ENCODE peak calls at places on chromosomes 13 and 19, in eight cellular contexts. One of them, this sample, is unnamed.

GRCh38 chr13:23069571-23069970 is 111.2 kb upstream of the SGCG start:
- DNase-seq in AG09309: peak; percentile 56
- DNase-seq in nephron progenitor cell: no peak
- DNase-seq in upper lobe of right lung: no peak
- DNase-seq in neural crest cell: no peak
- DNase-seq in heart right ventricle: no peak
- DNase-seq in colonic mucosa: no peak
- DNase-seq in tibial artery: no peak
- DNase-seq in this sample: no peak

GRCh38 chr13:99371956-99372355 is 64.8 kb upstream of the GPR183 start:
- DNase-seq in tibial artery: no peak
- DNase-seq in colonic mucosa: no peak
- DNase-seq in heart right ventricle: no peak
- DNase-seq in neural crest cell: no peak
- DNase-seq in upper lobe of right lung: no peak
- DNase-seq in AG09309: no peak
- DNase-seq in nephron progenitor cell: no peak
- DNase-seq in this sample: no peak

GRCh38 chr13:106520205-106521004 is 15.1 kb downstream of the EFNB2 start:
- DNase-seq in tibial artery: no peak
- DNase-seq in colonic mucosa: no peak
- DNase-seq in nephron progenitor cell: no peak
- DNase-seq in heart right ventricle: no peak
- DNase-seq in upper lobe of right lung: no peak
- DNase-seq in neural crest cell: no peak
- DNase-seq in AG09309: no peak
- DNase-seq in this sample: no peak

GRCh38 chr19:11970174-11970573 is 5.3 kb downstream of the ZNF763 start:
- DNase-seq in AG09309: no peak
- DNase-seq in heart right ventricle: no peak
- DNase-seq in neural crest cell: no peak
- DNase-seq in nephron progenitor cell: no peak
- DNase-seq in colonic mucosa: no peak
- DNase-seq in tibial artery: no peak
- DNase-seq in upper lobe of right lung: no peak
- DNase-seq in this sample: no peak

GRCh38 chr13:62747152-62747551 is 1331.5 kb upstream of the PCDH20 start:
- DNase-seq in heart right ventricle: no peak
- DNase-seq in tibial artery: no peak
- DNase-seq in neural crest cell: no peak
- DNase-seq in colonic mucosa: no peak
- DNase-seq in upper lobe of right lung: no peak
- DNase-seq in AG09309: no peak
- DNase-seq in nephron progenitor cell: no peak
- DNase-seq in this sample: no peak

GRCh38 chr13:108777421-108778420 is 148.3 kb downstream of the MYO16 start:
- DNase-seq in AG09309: no peak
- DNase-seq in tibial artery: no peak
- DNase-seq in neural crest cell: no peak
- DNase-seq in upper lobe of right lung: no peak
- DNase-seq in colonic mucosa: no peak
- DNase-seq in heart right ventricle: no peak
- DNase-seq in nephron progenitor cell: peak; percentile 6
- DNase-seq in this sample: no peak

GRCh38 chr13:36057041-36057440 is 74.1 kb downstream of the DCLK1 start:
- DNase-seq in upper lobe of right lung: no peak
- DNase-seq in heart right ventricle: no peak
- DNase-seq in tibial artery: no peak
- DNase-seq in nephron progenitor cell: peak; percentile 8
- DNase-seq in AG09309: no peak
- DNase-seq in neural crest cell: no peak
- DNase-seq in colonic mucosa: no peak
- DNase-seq in this sample: no peak

GRCh38 chr19:15240539-15240938 is 8.3 kb upstream of the EPHX3 start:
- DNase-seq in upper lobe of right lung: no peak
- DNase-seq in neural crest cell: no peak
- DNase-seq in heart right ventricle: no peak
- DNase-seq in AG09309: no peak
- DNase-seq in nephron progenitor cell: no peak
- DNase-seq in colonic mucosa: no peak
- DNase-seq in tibial artery: no peak
- DNase-seq in this sample: no peak

GRCh38 chr13:29917573-29918091 is 67.2 kb upstream of the UBL3 start:
- DNase-seq in tibial artery: no peak
- DNase-seq in AG09309: no peak
- DNase-seq in neural crest cell: no peak
- DNase-seq in heart right ventricle: no peak
- DNase-seq in colonic mucosa: no peak
- DNase-seq in nephron progenitor cell: no peak
- DNase-seq in upper lobe of right lung: no peak
- DNase-seq in this sample: no peak

GRCh38 chr13:107883561-107884175 is 331.7 kb downstream of the LIG4 start:
- DNase-seq in AG09309: peak; percentile 40
- DNase-seq in neural crest cell: no peak
- DNase-seq in nephron progenitor cell: no peak
- DNase-seq in tibial artery: no peak
- DNase-seq in upper lobe of right lung: no peak
- DNase-seq in colonic mucosa: no peak
- DNase-seq in heart right ventricle: no peak
- DNase-seq in this sample: no peak

GRCh38 chr13:80342541-80343371 is 1.8 kb upstream of the SPRY2 start:
- DNase-seq in nephron progenitor cell: peak; percentile 93
- DNase-seq in AG09309: no peak
- DNase-seq in upper lobe of right lung: peak; percentile 94
- DNase-seq in tibial artery: peak; percentile 91
- DNase-seq in neural crest cell: peak; percentile 92
- DNase-seq in heart right ventricle: peak; percentile 91
- DNase-seq in colonic mucosa: peak; percentile 89
- DNase-seq in this sample: peak; percentile 78

GRCh38 chr19:47057328-47057727 is 8.9 kb upstream of the TMEM160 start:
- DNase-seq in tibial artery: no peak
- DNase-seq in neural crest cell: no peak
- DNase-seq in AG09309: no peak
- DNase-seq in upper lobe of right lung: no peak
- DNase-seq in colonic mucosa: no peak
- DNase-seq in heart right ventricle: no peak
- DNase-seq in nephron progenitor cell: no peak
- DNase-seq in this sample: no peak

GRCh38 chr19:681029-681626 is 4.9 kb downstream of the FSTL3 start:
- DNase-seq in upper lobe of right lung: peak; percentile 97
- DNase-seq in AG09309: peak; percentile 40
- DNase-seq in heart right ventricle: peak; percentile 90
- DNase-seq in neural crest cell: no peak
- DNase-seq in colonic mucosa: no peak
- DNase-seq in nephron progenitor cell: peak; percentile 94
- DNase-seq in tibial artery: no peak
- DNase-seq in this sample: peak; percentile 94

GRCh38 chr13:45713106-45713690 is 11.1 kb downstream of the CBY2 start:
- DNase-seq in heart right ventricle: no peak
- DNase-seq in AG09309: no peak
- DNase-seq in nephron progenitor cell: no peak
- DNase-seq in neural crest cell: no peak
- DNase-seq in upper lobe of right lung: no peak
- DNase-seq in tibial artery: no peak
- DNase-seq in colonic mucosa: no peak
- DNase-seq in this sample: no peak

GRCh38 chr19:2207008-2207407 is 29.1 kb downstream of the PLEKHJ1 start:
- DNase-seq in upper lobe of right lung: no peak
- DNase-seq in AG09309: no peak
- DNase-seq in tibial artery: no peak
- DNase-seq in colonic mucosa: no peak
- DNase-seq in nephron progenitor cell: no peak
- DNase-seq in neural crest cell: no peak
- DNase-seq in heart right ventricle: no peak
- DNase-seq in this sample: no peak

GRCh38 chr19:2208975-2209374 is 27.2 kb downstream of the PLEKHJ1 start:
- DNase-seq in upper lobe of right lung: no peak
- DNase-seq in nephron progenitor cell: no peak
- DNase-seq in colonic mucosa: no peak
- DNase-seq in neural crest cell: no peak
- DNase-seq in AG09309: no peak
- DNase-seq in heart right ventricle: no peak
- DNase-seq in tibial artery: no peak
- DNase-seq in this sample: no peak

GRCh38 chr19:2210206-2210605 is 25.9 kb downstream of the PLEKHJ1 start:
- DNase-seq in colonic mucosa: no peak
- DNase-seq in tibial artery: no peak
- DNase-seq in upper lobe of right lung: no peak
- DNase-seq in AG09309: no peak
- DNase-seq in neural crest cell: no peak
- DNase-seq in nephron progenitor cell: no peak
- DNase-seq in heart right ventricle: no peak
- DNase-seq in this sample: no peak

GRCh38 chr19:2209408-2209807 is 26.7 kb downstream of the PLEKHJ1 start:
- DNase-seq in AG09309: no peak
- DNase-seq in heart right ventricle: no peak
- DNase-seq in colonic mucosa: no peak
- DNase-seq in tibial artery: no peak
- DNase-seq in upper lobe of right lung: no peak
- DNase-seq in nephron progenitor cell: no peak
- DNase-seq in neural crest cell: no peak
- DNase-seq in this sample: no peak

DNA sequence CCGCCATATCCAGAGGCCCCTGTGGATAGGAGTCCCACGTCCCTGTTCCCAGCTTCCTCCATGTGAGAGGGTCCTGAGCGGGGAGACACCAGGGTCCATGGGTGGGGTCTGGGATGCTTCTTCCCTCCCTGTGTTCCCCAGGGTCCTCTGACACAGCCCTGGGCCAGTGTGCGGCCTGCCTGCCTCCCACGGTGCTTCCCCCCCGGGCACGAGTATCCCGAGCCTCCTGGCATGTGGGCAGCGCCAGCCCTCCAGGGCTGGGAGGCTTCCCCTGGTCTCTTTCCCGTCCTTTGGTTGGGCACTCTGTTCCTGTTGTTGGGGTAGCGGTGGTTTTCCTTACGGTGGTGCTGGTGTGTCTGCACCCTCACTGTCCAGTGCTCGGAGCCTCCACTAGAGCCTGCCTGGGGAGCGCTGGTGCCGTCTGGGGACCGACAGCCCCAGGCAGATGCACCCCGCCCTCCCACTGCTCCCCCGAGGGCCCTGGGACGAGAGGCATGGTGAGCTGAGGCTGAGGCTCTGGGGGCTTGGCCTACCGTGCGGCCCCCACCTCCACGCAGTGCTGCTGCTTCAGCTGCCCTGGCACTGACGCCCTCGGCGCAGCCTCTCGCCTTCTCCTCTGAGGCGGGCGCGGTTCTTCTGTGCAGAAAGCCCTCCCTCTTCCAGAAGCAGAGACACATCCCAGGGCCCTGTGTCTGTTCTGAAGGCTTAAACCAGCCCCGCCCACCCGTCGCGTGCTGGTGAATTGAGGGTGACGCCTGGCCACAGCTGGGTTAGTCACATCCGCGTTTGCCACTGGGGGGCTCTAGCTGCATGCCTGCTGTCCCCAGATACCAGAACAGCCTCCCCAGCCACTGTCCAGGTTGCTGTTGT is 27.9 kb downstream of the PLEKHJ1 start:
- DNase-seq in upper lobe of right lung: no peak
- DNase-seq in neural crest cell: no peak
- DNase-seq in heart right ventricle: peak; percentile 68
- DNase-seq in colonic mucosa: peak; percentile 73
- DNase-seq in tibial artery: no peak
- DNase-seq in AG09309: no peak
- DNase-seq in nephron progenitor cell: peak; percentile 68
- DNase-seq in this sample: peak; percentile 58
- TF ChIP-seq CTCF in upper lobe of right lung: peak; percentile 21
- TF ChIP-seq CTCF in neural crest cell: no peak
- TF ChIP-seq CTCF in heart right ventricle: peak; percentile 44
- TF ChIP-seq CTCF in colonic mucosa: no peak
- TF ChIP-seq CTCF in tibial artery: no peak
- TF ChIP-seq CTCF in AG09309: no peak
- TF ChIP-seq CTCF in nephron progenitor cell: no peak
- TF ChIP-seq CTCF in this sample: peak; percentile 32

DNA sequence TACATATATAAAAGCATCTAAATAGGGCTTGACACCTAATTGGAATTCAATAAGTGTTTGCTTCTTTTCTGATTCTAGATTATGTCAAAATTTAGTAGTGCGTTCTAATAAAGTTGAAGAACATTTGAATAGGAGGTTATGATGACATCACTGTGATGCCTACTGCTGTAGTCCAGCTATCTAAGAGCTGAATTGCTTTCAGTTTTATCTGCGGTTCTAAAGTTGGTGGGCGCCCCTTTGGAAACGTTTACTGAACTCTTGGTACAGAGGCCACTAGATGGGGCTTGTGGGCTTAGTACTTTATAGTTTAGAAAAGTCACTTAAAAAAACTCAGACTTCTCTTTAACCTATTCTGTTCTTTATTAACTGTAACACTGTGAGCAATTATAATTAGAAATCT is 776.9 kb downstream of the GPC5 start:
- DNase-seq in neural crest cell: peak; percentile 6
- DNase-seq in colonic mucosa: peak; percentile 20
- DNase-seq in tibial artery: no peak
- DNase-seq in AG09309: no peak
- DNase-seq in nephron progenitor cell: peak; percentile 16
- DNase-seq in heart right ventricle: no peak
- DNase-seq in upper lobe of right lung: no peak
- DNase-seq in this sample: peak; percentile 10
- TF ChIP-seq CTCF in neural crest cell: peak; percentile 63
- TF ChIP-seq CTCF in colonic mucosa: no peak
- TF ChIP-seq CTCF in tibial artery: no peak
- TF ChIP-seq CTCF in AG09309: peak; percentile 4
- TF ChIP-seq CTCF in nephron progenitor cell: peak; percentile 35
- TF ChIP-seq CTCF in heart right ventricle: peak; percentile 46
- TF ChIP-seq CTCF in upper lobe of right lung: peak; percentile 38
- TF ChIP-seq CTCF in this sample: peak; percentile 19

DNA sequence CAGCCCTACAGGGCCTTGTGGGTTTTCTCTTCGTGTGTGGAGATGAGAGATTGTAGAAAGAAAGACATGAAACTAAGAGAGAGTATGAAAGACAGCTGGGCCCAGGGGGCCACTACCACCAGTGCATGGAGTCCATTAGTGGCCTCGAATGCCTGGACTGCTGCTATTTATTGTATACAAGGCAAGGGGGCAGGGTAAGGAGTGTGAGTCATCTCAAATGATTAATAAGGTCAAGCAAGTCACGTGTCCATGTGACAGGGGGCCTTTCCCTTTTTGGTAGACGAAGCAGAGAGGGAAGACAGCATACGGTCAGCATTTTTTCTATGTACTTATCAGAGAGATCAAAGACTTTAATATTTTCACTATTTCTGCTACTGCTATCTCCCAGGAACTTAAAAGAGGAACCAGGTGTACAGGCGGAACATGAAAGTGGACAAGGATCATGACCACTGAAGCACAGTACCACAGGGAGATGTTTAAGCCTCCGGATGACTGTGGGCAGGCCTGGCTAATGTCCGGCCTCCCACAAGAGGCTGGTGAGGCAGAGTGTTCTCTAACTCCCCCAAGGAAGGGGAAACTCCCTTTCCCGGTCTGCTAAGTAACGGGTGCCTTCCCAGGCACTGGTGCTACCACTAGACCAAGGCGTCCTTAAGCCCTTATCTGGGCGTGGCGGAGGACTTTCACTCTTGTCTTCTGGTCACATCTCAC is 25.5 kb downstream of the FGF21 start:
- DNase-seq in AG09309: no peak
- DNase-seq in upper lobe of right lung: no peak
- DNase-seq in heart right ventricle: no peak
- DNase-seq in colonic mucosa: no peak
- DNase-seq in nephron progenitor cell: no peak
- DNase-seq in tibial artery: no peak
- DNase-seq in neural crest cell: no peak
- DNase-seq in this sample: no peak
- TF ChIP-seq CTCF in AG09309: no peak
- TF ChIP-seq CTCF in upper lobe of right lung: no peak
- TF ChIP-seq CTCF in heart right ventricle: no peak
- TF ChIP-seq CTCF in colonic mucosa: no peak
- TF ChIP-seq CTCF in nephron progenitor cell: no peak
- TF ChIP-seq CTCF in tibial artery: no peak
- TF ChIP-seq CTCF in neural crest cell: no peak
- TF ChIP-seq CTCF in this sample: no peak

GRCh38 chr19:33397536-33398360 is 24.2 kb downstream of the CEBPG start:
- DNase-seq in neural crest cell: peak; percentile 35
- DNase-seq in colonic mucosa: no peak
- DNase-seq in heart right ventricle: no peak
- DNase-seq in nephron progenitor cell: peak; percentile 56
- DNase-seq in upper lobe of right lung: peak; percentile 54
- DNase-seq in AG09309: no peak
- DNase-seq in tibial artery: peak; percentile 56
- DNase-seq in this sample: no peak
- TF ChIP-seq CTCF in neural crest cell: peak; percentile 58
- TF ChIP-seq CTCF in colonic mucosa: no peak
- TF ChIP-seq CTCF in heart right ventricle: peak; percentile 17
- TF ChIP-seq CTCF in nephron progenitor cell: peak; percentile 51
- TF ChIP-seq CTCF in upper lobe of right lung: no peak
- TF ChIP-seq CTCF in AG09309: no peak
- TF ChIP-seq CTCF in tibial artery: no peak
- TF ChIP-seq CTCF in this sample: no peak